ENCODE peak calls at places on chromosomes 2 and 18, in ten cellular contexts. Y is lower leg skin; E is RWPE1; U is left colon; I is germinal center; N is NCI-H774; C is sigmoid colon; H is Ammon's horn; K is stimulated activated CD8-positive, alpha-beta memory T cell treated with anti-CD3 and anti-CD28 coated beads, Interleukin-15, amount 100 ng/mL, for 1 hour; Q is C1 segment of cervical spinal cord. P is an unnamed sample.

GRCh38 chr2:169363027-169363569 is 764 bp upstream of the LRP2 start:
- DNase-seq in U (no peak), Y (no peak), Q (no peak), N (no peak), H (no peak), I (no peak), C (no peak), K (no peak), E (no peak), P (no peak)

GRCh38 chr18:52337286-52337685 is 2.7 kb upstream of the DCC start:
- DNase-seq in K (no peak), U (no peak), N (no peak), I (no peak), Y (no peak), Q (no peak), C (no peak), H (no peak), E (no peak), P (no peak)

GRCh38 chr2:236503100-236503499 is 66.5 kb upstream of the ACKR3 start:
- DNase-seq in N (no peak), U (no peak), Q (no peak), H (no peak), K (no peak), C (no peak), Y (no peak), E (no peak), I (peak; percentile 9), P (no peak)

GRCh38 chr2:183059561-183059960 is 19.0 kb upstream of the DUSP19 start:
- DNase-seq in U (no peak), Q (no peak), H (no peak), C (no peak), I (no peak), E (peak; percentile 73), N (no peak), K (no peak), Y (no peak), P (no peak)

GRCh38 chr2:222795671-222796357 is 65.0 kb upstream of the ACSL3 start:
- DNase-seq in C (no peak), U (no peak), K (no peak), I (no peak), E (no peak), Q (no peak), Y (no peak), N (peak; percentile 12), H (no peak), P (no peak)

GRCh38 chr18:13245481-13246000 is 27.0 kb downstream of the LDLRAD4 start:
- DNase-seq in N (peak; percentile 74), K (no peak), E (no peak), H (no peak), U (no peak), Q (no peak), C (no peak), I (no peak), Y (no peak), P (no peak)

GRCh38 chr18:68301436-68301835 is 413.5 kb downstream of the TMX3 start:
- DNase-seq in E (no peak), U (no peak), K (no peak), H (no peak), Y (no peak), Q (no peak), I (no peak), N (no peak), C (no peak), P (no peak)

GRCh38 chr18:25016666-25017065 is 335.3 kb downstream of the ZNF521 start:
- DNase-seq in H (no peak), E (no peak), Q (no peak), N (no peak), I (no peak), C (no peak), Y (no peak), U (no peak), K (no peak), P (no peak)

GRCh38 chr2:1748176-1748740 is 3.9 kb upstream of the PXDN start:
- DNase-seq in N (no peak), C (no peak), K (no peak), E (no peak), I (no peak), H (no peak), Q (no peak), U (no peak), Y (no peak), P (no peak)

GRCh38 chr2:169301596-169302330 is 60.6 kb downstream of the LRP2 start:
- DNase-seq in E (no peak), K (no peak), C (no peak), U (no peak), I (no peak), Y (no peak), N (no peak), H (no peak), Q (no peak), P (no peak)

GRCh38 chr2:188189356-188189755 is 102.3 kb upstream of the GULP1 start:
- DNase-seq in C (no peak), Q (no peak), U (no peak), I (no peak), K (no peak), Y (no peak), H (no peak), E (peak; percentile 5), N (no peak), P (no peak)

GRCh38 chr2:227812001-227812400 is 1.6 kb upstream of the CCL20 start:
- DNase-seq in C (no peak), H (no peak), U (no peak), I (no peak), E (no peak), N (no peak), Y (no peak), K (no peak), Q (no peak), P (no peak)

GRCh38 chr2:34126279-34126678 is 527.2 kb upstream of the FAM98A start:
- DNase-seq in I (no peak), H (no peak), E (no peak), U (no peak), Y (no peak), C (no peak), Q (no peak), K (no peak), N (no peak), P (no peak)

GRCh38 chr2:53793261-53793660 is 6.4 kb downstream of the ERLEC1 start:
- DNase-seq in Y (no peak), I (no peak), H (no peak), U (no peak), Q (no peak), E (no peak), N (no peak), C (no peak), K (no peak), P (no peak)

GRCh38 chr2:71922501-71923142 is 225.0 kb downstream of the CYP26B1 start:
- DNase-seq in Y (no peak), E (no peak), I (no peak), H (no peak), C (no peak), N (no peak), U (no peak), K (no peak), Q (no peak), P (no peak)

GRCh38 chr2:23069156-23069555 is 315.8 kb upstream of the KLHL29 start:
- DNase-seq in I (no peak), Q (no peak), H (no peak), Y (no peak), U (no peak), C (no peak), E (no peak), K (no peak), N (no peak), P (no peak)

GRCh38 chr2:128310094-128310716 is 8.5 kb downstream of the HS6ST1 start:
- DNase-seq in N (no peak), K (no peak), Y (no peak), C (no peak), Q (no peak), U (peak; percentile 2), E (no peak), H (no peak), I (no peak), P (no peak)

GRCh38 chr2:151238527-151239487 is 22.9 kb downstream of the RBM43 start:
- DNase-seq in E (peak; percentile 66), Q (peak; percentile 1), N (peak; percentile 57), Y (peak; percentile 63), U (no peak), C (peak; percentile 83), H (peak; percentile 83), K (no peak), I (peak; percentile 37), P (no peak)

GRCh38 chr2:26642437-26642836 is 1.3 kb upstream of the CIB4 start:
- DNase-seq in K (no peak), E (no peak), Y (no peak), I (no peak), U (no peak), H (no peak), C (no peak), Q (no peak), N (no peak), P (no peak)

GRCh38 chr2:5696351-5696740 is 4.2 kb downstream of the SOX11 start:
- DNase-seq in E (no peak), Q (no peak), K (no peak), U (no peak), N (peak; percentile 17), I (no peak), C (no peak), Y (no peak), H (no peak), P (no peak)

GRCh38 chr2:189213226-189213625 is 33.7 kb upstream of the COL5A2 start:
- DNase-seq in U (no peak), C (no peak), H (no peak), E (no peak), N (no peak), Y (no peak), I (no peak), K (no peak), Q (no peak), P (no peak)

GRCh38 chr2:231372326-231372725 is 23.2 kb upstream of the B3GNT7 start:
- DNase-seq in Y (no peak), H (no peak), I (no peak), Q (no peak), N (no peak), U (no peak), C (no peak), K (no peak), E (no peak), P (no peak)

GRCh38 chr2:28681216-28681981 is 70.2 kb upstream of the PPP1CB start:
- DNase-seq in Y (no peak), C (no peak), H (peak; percentile 52), Q (no peak), E (no peak), I (peak; percentile 58), K (peak; percentile 29), N (no peak), U (no peak), P (peak; percentile 9)

GRCh38 chr18:38329145-38329544 is 763.5 kb upstream of the CELF4 start:
- DNase-seq in E (no peak), Q (no peak), U (no peak), H (no peak), N (no peak), Y (no peak), K (no peak), I (no peak), C (no peak), P (no peak)

GRCh38 chr2:109027702-109028101 is 38.7 kb upstream of the EDAR start:
- DNase-seq in N (no peak), U (no peak), H (no peak), K (no peak), E (no peak), I (no peak), C (no peak), Q (no peak), Y (no peak), P (no peak)

GRCh38 chr2:63789318-63790051 is 52.2 kb upstream of the UGP2 start:
- DNase-seq in N (no peak), U (no peak), H (no peak), Y (no peak), C (no peak), Q (no peak), E (no peak), K (no peak), I (no peak), P (no peak)

GRCh38 chr2:115999039-115999438 is 1556.6 kb downstream of the DPP10 start:
- DNase-seq in Y (no peak), I (no peak), N (no peak), H (no peak), K (no peak), C (no peak), E (no peak), Q (no peak), U (no peak), P (no peak)

GRCh38 chr2:11562476-11562875 is 28.6 kb downstream of the GREB1 start:
- DNase-seq in K (no peak), E (no peak), H (no peak), N (no peak), Y (no peak), I (no peak), Q (no peak), U (no peak), C (peak; percentile 44), P (no peak)

P was measured in substantia nigra.